ENCODE peak calls at places on chromosomes 13 and 19, in five cellular contexts. One of them, this sample, is unnamed.

GRCh38 chr19:45613926-45614725 is 12.1 kb upstream of the GPR4 start:
- DNase-seq in CD4-positive, CD25-positive, alpha-beta regulatory T cell: no peak
- DNase-seq in cardiac fibroblast: peak
- DNase-seq in PC-9: peak
- DNase-seq in H1: no peak
- DNase-seq in this sample: peak

GRCh38 chr19:16594681-16595091 is 22.5 kb upstream of the SLC35E1 start:
- DNase-seq in CD4-positive, CD25-positive, alpha-beta regulatory T cell: no peak
- DNase-seq in cardiac fibroblast: no peak
- DNase-seq in PC-9: no peak
- DNase-seq in H1: no peak
- DNase-seq in this sample: no peak

GRCh38 chr13:49597043-49597669 is 11.8 kb upstream of the RCBTB1 start:
- DNase-seq in CD4-positive, CD25-positive, alpha-beta regulatory T cell: no peak
- DNase-seq in cardiac fibroblast: no peak
- DNase-seq in PC-9: no peak
- DNase-seq in H1: no peak
- DNase-seq in this sample: no peak

GRCh38 chr19:29384676-29385075 is 141.1 kb upstream of the VSTM2B start:
- DNase-seq in CD4-positive, CD25-positive, alpha-beta regulatory T cell: no peak
- DNase-seq in cardiac fibroblast: no peak
- DNase-seq in PC-9: no peak
- DNase-seq in H1: no peak
- DNase-seq in this sample: no peak

GRCh38 chr19:46601318-46602224 is at the start of gene CALM3:
- DNase-seq in CD4-positive, CD25-positive, alpha-beta regulatory T cell: no peak
- DNase-seq in cardiac fibroblast: no peak
- DNase-seq in PC-9: no peak
- DNase-seq in H1: no peak
- DNase-seq in this sample: no peak

GRCh38 chr13:109704771-109705628 is 81.4 kb downstream of the IRS2 start:
- DNase-seq in CD4-positive, CD25-positive, alpha-beta regulatory T cell: no peak
- DNase-seq in cardiac fibroblast: peak
- DNase-seq in PC-9: peak
- DNase-seq in H1: no peak
- DNase-seq in this sample: no peak

GRCh38 chr19:13215572-13216380 is 65.6 kb downstream of the IER2 start:
- DNase-seq in CD4-positive, CD25-positive, alpha-beta regulatory T cell: no peak
- DNase-seq in cardiac fibroblast: peak
- DNase-seq in PC-9: no peak
- DNase-seq in H1: no peak
- DNase-seq in this sample: peak

GRCh38 chr13:45658586-45659235 is 43.2 kb upstream of the ERICH6B start:
- DNase-seq in CD4-positive, CD25-positive, alpha-beta regulatory T cell: no peak
- DNase-seq in cardiac fibroblast: peak
- DNase-seq in PC-9: no peak
- DNase-seq in H1: no peak
- DNase-seq in this sample: no peak

GRCh38 chr19:1189419-1189818 is 15.4 kb upstream of the SBNO2 start:
- DNase-seq in CD4-positive, CD25-positive, alpha-beta regulatory T cell: no peak
- DNase-seq in cardiac fibroblast: no peak
- DNase-seq in PC-9: peak
- DNase-seq in H1: no peak
- DNase-seq in this sample: no peak

GRCh38 chr19:56504581-56504980 is 3.1 kb upstream of the ZNF471 start:
- DNase-seq in CD4-positive, CD25-positive, alpha-beta regulatory T cell: no peak
- DNase-seq in cardiac fibroblast: peak
- DNase-seq in PC-9: no peak
- DNase-seq in H1: no peak
- DNase-seq in this sample: no peak

GRCh38 chr19:27909185-27909840 is 1303.6 kb downstream of the UQCRFS1 start:
- DNase-seq in CD4-positive, CD25-positive, alpha-beta regulatory T cell: no peak
- DNase-seq in cardiac fibroblast: no peak
- DNase-seq in PC-9: no peak
- DNase-seq in H1: no peak
- DNase-seq in this sample: no peak

GRCh38 chr19:56091066-56091490 is 30.0 kb downstream of the ZNF787 start:
- DNase-seq in CD4-positive, CD25-positive, alpha-beta regulatory T cell: no peak
- DNase-seq in cardiac fibroblast: peak
- DNase-seq in PC-9: peak
- DNase-seq in H1: no peak
- DNase-seq in this sample: no peak

GRCh38 chr19:3821857-3822364 is 35.7 kb upstream of the MATK start:
- DNase-seq in CD4-positive, CD25-positive, alpha-beta regulatory T cell: peak
- DNase-seq in cardiac fibroblast: peak
- DNase-seq in PC-9: peak
- DNase-seq in H1: peak
- DNase-seq in this sample: peak

GRCh38 chr19:31255863-31256600 is 93.2 kb downstream of the TSHZ3 start:
- DNase-seq in CD4-positive, CD25-positive, alpha-beta regulatory T cell: no peak
- DNase-seq in cardiac fibroblast: no peak
- DNase-seq in PC-9: no peak
- DNase-seq in H1: peak
- DNase-seq in this sample: no peak

GRCh38 chr19:1591421-1592022 is 1.1 kb downstream of the MBD3 start:
- DNase-seq in CD4-positive, CD25-positive, alpha-beta regulatory T cell: no peak
- DNase-seq in cardiac fibroblast: peak
- DNase-seq in PC-9: no peak
- DNase-seq in H1: no peak
- DNase-seq in this sample: peak

GRCh38 chr13:74575729-74576125 is 441.5 kb upstream of the KLF12 start:
- DNase-seq in CD4-positive, CD25-positive, alpha-beta regulatory T cell: no peak
- DNase-seq in cardiac fibroblast: peak
- DNase-seq in PC-9: no peak
- DNase-seq in H1: peak
- DNase-seq in this sample: peak

GRCh38 chr19:27674701-27675100 is 1538.2 kb downstream of the UQCRFS1 start:
- DNase-seq in CD4-positive, CD25-positive, alpha-beta regulatory T cell: no peak
- DNase-seq in cardiac fibroblast: no peak
- DNase-seq in PC-9: no peak
- DNase-seq in H1: no peak
- DNase-seq in this sample: no peak

GRCh38 chr19:57620673-57621348 is 6.8 kb downstream of the ZNF134 start:
- DNase-seq in CD4-positive, CD25-positive, alpha-beta regulatory T cell: no peak
- DNase-seq in cardiac fibroblast: peak
- DNase-seq in PC-9: no peak
- DNase-seq in H1: no peak
- DNase-seq in this sample: no peak

GRCh38 chr13:73268306-73268705 is 209.5 kb downstream of the KLF5 start:
- DNase-seq in CD4-positive, CD25-positive, alpha-beta regulatory T cell: no peak
- DNase-seq in cardiac fibroblast: peak
- DNase-seq in PC-9: no peak
- DNase-seq in H1: no peak
- DNase-seq in this sample: no peak

GRCh38 chr13:69109891-69110525 is 997.6 kb upstream of the ATXN8OS start:
- DNase-seq in CD4-positive, CD25-positive, alpha-beta regulatory T cell: no peak
- DNase-seq in cardiac fibroblast: no peak
- DNase-seq in PC-9: no peak
- DNase-seq in H1: no peak
- DNase-seq in this sample: no peak

GRCh38 chr19:41877490-41877876 is 404 bp downstream of the CD79A start:
- DNase-seq in CD4-positive, CD25-positive, alpha-beta regulatory T cell: no peak
- DNase-seq in cardiac fibroblast: no peak
- DNase-seq in PC-9: no peak
- DNase-seq in H1: peak
- DNase-seq in this sample: no peak

GRCh38 chr19:49908480-49909420 is 12.1 kb upstream of the IL4I1 start:
- DNase-seq in CD4-positive, CD25-positive, alpha-beta regulatory T cell: no peak
- DNase-seq in cardiac fibroblast: no peak
- DNase-seq in PC-9: no peak
- DNase-seq in H1: no peak
- DNase-seq in this sample: no peak

GRCh38 chr13:25372275-25373081 is 704 bp downstream of the ATP8A2 start:
- DNase-seq in CD4-positive, CD25-positive, alpha-beta regulatory T cell: no peak
- DNase-seq in cardiac fibroblast: no peak
- DNase-seq in PC-9: no peak
- DNase-seq in H1: peak
- DNase-seq in this sample: no peak

GRCh38 chr13:25137624-25137892 is 34.5 kb downstream of the AMER2 start:
- DNase-seq in CD4-positive, CD25-positive, alpha-beta regulatory T cell: no peak
- DNase-seq in cardiac fibroblast: no peak
- DNase-seq in PC-9: no peak
- DNase-seq in H1: no peak
- DNase-seq in this sample: no peak

GRCh38 chr13:106650690-106651205 is 82.8 kb upstream of the ARGLU1 start:
- DNase-seq in CD4-positive, CD25-positive, alpha-beta regulatory T cell: no peak
- DNase-seq in cardiac fibroblast: no peak
- DNase-seq in PC-9: no peak
- DNase-seq in H1: no peak
- DNase-seq in this sample: no peak

GRCh38 chr19:45256836-45257235 is 5.8 kb downstream of the MARK4 start:
- DNase-seq in CD4-positive, CD25-positive, alpha-beta regulatory T cell: no peak
- DNase-seq in cardiac fibroblast: no peak
- DNase-seq in PC-9: no peak
- DNase-seq in H1: no peak
- DNase-seq in this sample: no peak

GRCh38 chr19:34134190-34135032 is 37.9 kb upstream of the LSM14A start:
- DNase-seq in CD4-positive, CD25-positive, alpha-beta regulatory T cell: peak
- DNase-seq in cardiac fibroblast: peak
- DNase-seq in PC-9: peak
- DNase-seq in H1: peak
- DNase-seq in this sample: peak

GRCh38 chr19:9436358-9436757 is 985 bp upstream of the ZNF266 start:
- DNase-seq in CD4-positive, CD25-positive, alpha-beta regulatory T cell: no peak
- DNase-seq in cardiac fibroblast: no peak
- DNase-seq in PC-9: no peak
- DNase-seq in H1: no peak
- DNase-seq in this sample: no peak
- H3K4me3 ChIP-seq in CD4-positive, CD25-positive, alpha-beta regulatory T cell: peak
- H3K4me3 ChIP-seq in cardiac fibroblast: no peak
- H3K4me3 ChIP-seq in PC-9: peak
- H3K4me3 ChIP-seq in H1: no peak
- H3K4me3 ChIP-seq in this sample: no peak

GRCh38 chr19:52322429-52322828 is 13.6 kb upstream of the ZNF610 start:
- DNase-seq in CD4-positive, CD25-positive, alpha-beta regulatory T cell: no peak
- DNase-seq in cardiac fibroblast: no peak
- DNase-seq in PC-9: no peak
- DNase-seq in H1: no peak
- DNase-seq in this sample: no peak
- H3K4me3 ChIP-seq in CD4-positive, CD25-positive, alpha-beta regulatory T cell: peak
- H3K4me3 ChIP-seq in cardiac fibroblast: no peak
- H3K4me3 ChIP-seq in PC-9: peak
- H3K4me3 ChIP-seq in H1: no peak
- H3K4me3 ChIP-seq in this sample: no peak

GRCh38 chr13:33610471-33611015 is 207.4 kb upstream of the RFC3 start:
- DNase-seq in CD4-positive, CD25-positive, alpha-beta regulatory T cell: peak
- DNase-seq in cardiac fibroblast: peak
- DNase-seq in PC-9: no peak
- DNase-seq in H1: peak
- DNase-seq in this sample: no peak
- H3K4me3 ChIP-seq in CD4-positive, CD25-positive, alpha-beta regulatory T cell: peak
- H3K4me3 ChIP-seq in cardiac fibroblast: peak
- H3K4me3 ChIP-seq in PC-9: no peak
- H3K4me3 ChIP-seq in H1: no peak
- H3K4me3 ChIP-seq in this sample: no peak

DNA sequence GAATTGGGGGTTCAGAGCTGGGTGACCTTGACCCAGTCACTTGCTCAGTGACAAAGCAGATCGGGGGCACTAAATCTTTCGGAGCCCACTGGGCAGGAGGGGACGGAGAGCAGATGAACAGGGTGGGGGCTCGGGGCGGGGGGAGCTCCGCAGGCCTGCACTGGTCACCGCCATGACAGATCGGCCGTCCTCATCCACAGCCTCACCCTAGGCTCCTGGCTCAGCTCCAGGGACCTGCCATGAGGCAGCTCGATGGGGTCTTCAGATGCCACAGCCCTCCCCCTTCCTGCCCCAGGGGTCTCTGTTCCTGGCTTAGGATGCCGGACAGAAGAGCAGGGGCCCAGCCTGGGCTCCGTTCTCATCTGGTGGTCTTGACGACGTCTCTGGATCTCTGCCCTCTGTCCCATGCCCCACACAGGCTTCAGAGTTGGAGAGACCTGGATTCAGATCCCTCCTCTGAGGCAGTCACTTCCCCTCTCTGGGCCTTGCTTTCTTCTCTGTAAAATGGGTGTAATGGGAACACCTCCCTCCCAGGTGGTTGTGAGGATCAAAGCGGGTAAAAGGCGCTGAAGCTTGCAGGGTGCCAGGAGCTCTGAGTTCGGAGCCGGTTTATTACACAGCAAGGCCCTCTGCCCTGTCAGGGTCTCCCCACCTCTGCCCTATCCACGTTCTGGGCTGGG is 3.0 kb downstream of the KDM4B start:
- DNase-seq in CD4-positive, CD25-positive, alpha-beta regulatory T cell: no peak
- DNase-seq in cardiac fibroblast: no peak
- DNase-seq in PC-9: no peak
- DNase-seq in H1: no peak
- DNase-seq in this sample: no peak
- H3K4me3 ChIP-seq in CD4-positive, CD25-positive, alpha-beta regulatory T cell: no peak
- H3K4me3 ChIP-seq in cardiac fibroblast: no peak
- H3K4me3 ChIP-seq in PC-9: no peak
- H3K4me3 ChIP-seq in H1: no peak
- H3K4me3 ChIP-seq in this sample: no peak

GRCh38 chr19:35284153-35285140 is 2.1 kb downstream of the HAMP start:
- DNase-seq in CD4-positive, CD25-positive, alpha-beta regulatory T cell: no peak
- DNase-seq in cardiac fibroblast: no peak
- DNase-seq in PC-9: no peak
- DNase-seq in H1: no peak
- DNase-seq in this sample: no peak
- H3K4me3 ChIP-seq in CD4-positive, CD25-positive, alpha-beta regulatory T cell: no peak
- H3K4me3 ChIP-seq in cardiac fibroblast: no peak
- H3K4me3 ChIP-seq in PC-9: no peak
- H3K4me3 ChIP-seq in H1: no peak
- H3K4me3 ChIP-seq in this sample: no peak

GRCh38 chr19:15222738-15223648 is 9.3 kb downstream of the EPHX3 start:
- DNase-seq in CD4-positive, CD25-positive, alpha-beta regulatory T cell: peak
- DNase-seq in cardiac fibroblast: peak
- DNase-seq in PC-9: peak
- DNase-seq in H1: peak
- DNase-seq in this sample: peak

GRCh38 chr19:15218501-15218900 is 13.7 kb downstream of the EPHX3 start:
- DNase-seq in CD4-positive, CD25-positive, alpha-beta regulatory T cell: no peak
- DNase-seq in cardiac fibroblast: no peak
- DNase-seq in PC-9: no peak
- DNase-seq in H1: no peak
- DNase-seq in this sample: no peak

GRCh38 chr19:15225797-15226196 is 6.5 kb downstream of the EPHX3 start:
- DNase-seq in CD4-positive, CD25-positive, alpha-beta regulatory T cell: no peak
- DNase-seq in cardiac fibroblast: no peak
- DNase-seq in PC-9: no peak
- DNase-seq in H1: no peak
- DNase-seq in this sample: no peak

GRCh38 chr19:15227261-15227660 is 5.0 kb downstream of the EPHX3 start:
- DNase-seq in CD4-positive, CD25-positive, alpha-beta regulatory T cell: no peak
- DNase-seq in cardiac fibroblast: no peak
- DNase-seq in PC-9: no peak
- DNase-seq in H1: no peak
- DNase-seq in this sample: no peak

GRCh38 chr19:15223649-15224371 is 8.4 kb downstream of the EPHX3 start:
- DNase-seq in CD4-positive, CD25-positive, alpha-beta regulatory T cell: no peak
- DNase-seq in cardiac fibroblast: peak
- DNase-seq in PC-9: no peak
- DNase-seq in H1: no peak
- DNase-seq in this sample: no peak
- H3K4me3 ChIP-seq in CD4-positive, CD25-positive, alpha-beta regulatory T cell: no peak
- H3K4me3 ChIP-seq in cardiac fibroblast: peak
- H3K4me3 ChIP-seq in PC-9: no peak
- H3K4me3 ChIP-seq in H1: peak
- H3K4me3 ChIP-seq in this sample: peak

This sample was measured in GM06990.